ENCODE peak calls at places on chromosomes 16 and 17, in seven cellular contexts. One of them, this sample, is unnamed.

GRCh38 chr17:82034371-82035011 is 3.0 kb downstream of the DCXR start:
- DNase-seq in GM23338: peak; percentile 76
- DNase-seq in HCT116: peak; percentile 55
- DNase-seq in spleen: no peak
- DNase-seq in K562: no peak
- DNase-seq in H1: no peak
- DNase-seq in SK-N-SH: no peak
- DNase-seq in this sample: no peak

GRCh38 chr17:12089809-12090384 is 69.2 kb downstream of the MAP2K4 start:
- DNase-seq in spleen: no peak
- DNase-seq in H1: no peak
- DNase-seq in SK-N-SH: no peak
- DNase-seq in HCT116: no peak
- DNase-seq in GM23338: no peak
- DNase-seq in K562: peak; percentile 5
- DNase-seq in this sample: no peak

GRCh38 chr17:9110501-9110900 is 89.2 kb downstream of the NTN1 start:
- DNase-seq in SK-N-SH: no peak
- DNase-seq in GM23338: no peak
- DNase-seq in H1: no peak
- DNase-seq in HCT116: no peak
- DNase-seq in K562: no peak
- DNase-seq in spleen: no peak
- DNase-seq in this sample: no peak

GRCh38 chr16:27980919-27981670 is 82.4 kb downstream of the GSG1L start:
- DNase-seq in GM23338: no peak
- DNase-seq in K562: no peak
- DNase-seq in SK-N-SH: peak; percentile 40
- DNase-seq in H1: no peak
- DNase-seq in spleen: peak; percentile 38
- DNase-seq in HCT116: no peak
- DNase-seq in this sample: no peak

GRCh38 chr16:87918866-87919680 is 17.3 kb downstream of the CA5A start:
- DNase-seq in HCT116: no peak
- DNase-seq in spleen: no peak
- DNase-seq in K562: no peak
- DNase-seq in GM23338: no peak
- DNase-seq in SK-N-SH: no peak
- DNase-seq in H1: no peak
- DNase-seq in this sample: no peak

GRCh38 chr17:3667366-3668278 is 756 bp downstream of the TAX1BP3 start:
- DNase-seq in H1: peak; percentile 79
- DNase-seq in spleen: peak; percentile 92
- DNase-seq in HCT116: no peak
- DNase-seq in SK-N-SH: peak; percentile 85
- DNase-seq in GM23338: peak; percentile 83
- DNase-seq in K562: peak; percentile 51
- DNase-seq in this sample: peak; percentile 96

GRCh38 chr16:14042706-14043105 is 28.4 kb upstream of the MRTFB start:
- DNase-seq in SK-N-SH: no peak
- DNase-seq in GM23338: no peak
- DNase-seq in K562: no peak
- DNase-seq in HCT116: no peak
- DNase-seq in spleen: no peak
- DNase-seq in H1: no peak
- DNase-seq in this sample: no peak

GRCh38 chr16:11755022-11755760 is 12.5 kb upstream of the TXNDC11 start:
- DNase-seq in HCT116: no peak
- DNase-seq in SK-N-SH: no peak
- DNase-seq in spleen: no peak
- DNase-seq in GM23338: no peak
- DNase-seq in K562: no peak
- DNase-seq in H1: no peak
- DNase-seq in this sample: no peak

GRCh38 chr17:79617740-79618382 is 7.0 kb upstream of the RBFOX3 start:
- DNase-seq in GM23338: no peak
- DNase-seq in H1: no peak
- DNase-seq in K562: no peak
- DNase-seq in spleen: peak; percentile 41
- DNase-seq in SK-N-SH: no peak
- DNase-seq in HCT116: no peak
- DNase-seq in this sample: peak; percentile 55

GRCh38 chr17:76824103-76824502 is 44.1 kb upstream of the MGAT5B start:
- DNase-seq in H1: no peak
- DNase-seq in spleen: no peak
- DNase-seq in SK-N-SH: no peak
- DNase-seq in HCT116: no peak
- DNase-seq in GM23338: no peak
- DNase-seq in K562: no peak
- DNase-seq in this sample: no peak

GRCh38 chr17:39217734-39218369 is 7.9 kb downstream of the STAC2 start:
- DNase-seq in K562: no peak
- DNase-seq in GM23338: no peak
- DNase-seq in HCT116: no peak
- DNase-seq in H1: no peak
- DNase-seq in SK-N-SH: no peak
- DNase-seq in spleen: no peak
- DNase-seq in this sample: no peak

GRCh38 chr16:11913425-11914079 is 2.2 kb downstream of the GSPT1 start:
- DNase-seq in GM23338: no peak
- DNase-seq in HCT116: no peak
- DNase-seq in K562: no peak
- DNase-seq in spleen: no peak
- DNase-seq in H1: no peak
- DNase-seq in SK-N-SH: no peak
- DNase-seq in this sample: no peak

GRCh38 chr16:53988136-53988535 is 284.2 kb downstream of the FTO start:
- DNase-seq in K562: no peak
- DNase-seq in spleen: no peak
- DNase-seq in H1: no peak
- DNase-seq in GM23338: no peak
- DNase-seq in SK-N-SH: no peak
- DNase-seq in HCT116: no peak
- DNase-seq in this sample: no peak
- TF ChIP-seq POLR2AphosphoS5 in K562: no peak
- TF ChIP-seq POLR2AphosphoS5 in spleen: no peak
- TF ChIP-seq POLR2AphosphoS5 in H1: no peak
- TF ChIP-seq POLR2AphosphoS5 in GM23338: no peak
- TF ChIP-seq POLR2AphosphoS5 in SK-N-SH: no peak
- TF ChIP-seq POLR2AphosphoS5 in HCT116: no peak
- TF ChIP-seq POLR2AphosphoS5 in this sample: no peak

DNA sequence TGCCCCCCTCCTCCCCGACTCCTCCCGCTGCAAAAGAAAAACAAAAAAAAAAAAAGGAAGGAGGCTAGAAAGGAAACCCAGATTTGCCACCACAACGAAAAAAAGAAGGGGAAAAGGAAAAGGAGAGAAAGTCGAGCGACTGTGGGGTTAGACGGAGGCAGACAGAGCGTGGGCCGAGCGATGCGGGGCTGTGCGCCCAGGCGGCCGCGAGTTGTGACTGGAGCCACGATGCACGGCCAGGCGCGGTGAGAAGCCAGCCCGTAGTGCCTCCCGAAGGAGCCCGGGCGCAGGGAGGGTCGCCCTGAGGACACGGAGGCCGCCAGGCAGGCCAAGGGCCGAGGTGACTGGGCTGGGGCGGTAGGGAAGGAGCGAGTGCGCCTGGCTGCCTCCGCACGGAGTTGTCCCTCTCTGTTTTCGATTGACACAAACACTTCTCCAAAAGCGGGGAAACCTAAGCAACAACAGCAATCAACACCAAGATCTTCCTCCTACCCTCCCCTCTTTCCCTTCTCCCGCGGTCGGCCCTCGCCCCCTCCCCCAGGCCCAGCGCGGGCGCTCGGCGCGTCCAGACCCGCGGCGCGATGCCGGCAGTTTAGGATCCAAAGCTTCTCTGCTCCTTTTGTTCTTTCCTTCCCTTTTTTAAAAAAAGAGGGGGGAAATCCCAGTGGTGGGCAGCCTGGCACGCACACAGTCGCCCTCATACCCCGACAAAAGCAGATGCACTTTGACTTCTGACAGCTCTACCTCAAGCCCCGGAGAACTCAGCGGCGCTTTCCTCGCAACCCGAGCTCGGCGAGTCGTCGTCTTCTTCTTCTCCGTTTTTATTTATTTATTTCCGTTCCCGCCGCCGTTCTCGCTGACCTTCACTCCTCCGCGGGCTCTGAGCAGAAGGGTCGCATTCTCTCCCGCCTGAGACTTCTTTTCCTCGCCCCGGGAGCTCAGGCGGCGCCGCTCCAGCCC is at the start of gene LHX1:
- DNase-seq in H1: peak; percentile 76
- DNase-seq in K562: no peak
- DNase-seq in GM23338: peak; percentile 76
- DNase-seq in SK-N-SH: peak; percentile 65
- DNase-seq in HCT116: no peak
- DNase-seq in spleen: no peak
- DNase-seq in this sample: no peak
- H3K4me3 ChIP-seq in H1: peak within 1 kb of the TSS; percentile 52
- H3K4me3 ChIP-seq in K562: no peak within 1 kb of the TSS
- H3K4me3 ChIP-seq in GM23338: peak within 1 kb of the TSS; percentile 84
- H3K4me3 ChIP-seq in SK-N-SH: peak within 1 kb of the TSS; percentile 29
- H3K4me3 ChIP-seq in HCT116: no peak within 1 kb of the TSS
- H3K4me3 ChIP-seq in spleen: peak within 1 kb of the TSS; percentile 28
- H3K4me3 ChIP-seq in this sample: no peak within 1 kb of the TSS

GRCh38 chr16:19707699-19708497 is 10.1 kb downstream of the KNOP1 start:
- DNase-seq in spleen: no peak
- DNase-seq in HCT116: no peak
- DNase-seq in GM23338: peak; percentile 47
- DNase-seq in K562: peak; percentile 48
- DNase-seq in H1: no peak
- DNase-seq in SK-N-SH: no peak
- DNase-seq in this sample: peak; percentile 53

GRCh38 chr16:19710191-19710908 is 7.7 kb downstream of the KNOP1 start:
- DNase-seq in H1: no peak
- DNase-seq in SK-N-SH: no peak
- DNase-seq in GM23338: peak; percentile 48
- DNase-seq in K562: peak; percentile 29
- DNase-seq in HCT116: no peak
- DNase-seq in spleen: peak; percentile 65
- DNase-seq in this sample: no peak

GRCh38 chr16:19709381-19710136 is 8.5 kb downstream of the KNOP1 start:
- DNase-seq in K562: no peak
- DNase-seq in GM23338: no peak
- DNase-seq in H1: no peak
- DNase-seq in SK-N-SH: no peak
- DNase-seq in HCT116: no peak
- DNase-seq in spleen: peak; percentile 53
- DNase-seq in this sample: peak; percentile 53

GRCh38 chr16:19706846-19707245 is 11.2 kb downstream of the KNOP1 start:
- DNase-seq in K562: no peak
- DNase-seq in H1: no peak
- DNase-seq in SK-N-SH: no peak
- DNase-seq in GM23338: no peak
- DNase-seq in spleen: no peak
- DNase-seq in HCT116: no peak
- DNase-seq in this sample: peak; percentile 54

DNA sequence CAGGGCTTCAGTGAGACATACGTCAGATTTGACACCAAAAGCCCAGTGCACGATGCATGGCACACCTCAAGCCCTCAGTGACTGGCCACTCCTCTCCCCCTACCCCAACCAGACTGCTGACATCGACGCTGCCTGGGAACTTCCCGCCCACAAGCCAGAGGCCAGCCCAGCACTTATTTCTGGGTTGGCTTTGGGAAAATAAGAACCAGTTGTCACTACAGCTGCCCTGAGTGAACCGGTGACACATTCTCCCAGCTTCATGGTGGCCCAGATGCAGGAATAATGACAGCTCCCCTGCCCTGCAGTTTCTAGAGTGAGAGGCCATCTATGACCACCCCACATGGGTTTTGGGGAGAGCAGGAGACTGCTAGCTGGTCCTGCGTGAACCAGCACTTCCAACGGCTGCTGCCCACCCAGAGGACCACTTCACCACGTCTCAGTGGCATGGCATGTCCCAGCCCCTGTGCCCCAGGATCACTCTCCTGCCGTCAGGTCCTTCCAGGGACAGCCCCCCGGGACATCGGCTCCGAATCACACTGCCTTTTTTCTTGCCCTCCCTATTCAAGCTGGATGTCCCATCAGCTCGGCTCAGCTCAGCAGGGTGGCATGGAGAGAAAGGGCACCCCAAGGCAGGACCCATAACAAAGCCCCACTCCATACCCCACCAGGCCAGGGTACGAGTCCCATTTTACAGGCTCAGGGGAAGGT is 9.4 kb downstream of the KNOP1 start:
- DNase-seq in K562: no peak
- DNase-seq in HCT116: no peak
- DNase-seq in GM23338: no peak
- DNase-seq in spleen: no peak
- DNase-seq in H1: no peak
- DNase-seq in SK-N-SH: no peak
- DNase-seq in this sample: peak; percentile 52
- H3K36me3 ChIP-seq in K562: peaks cover 98% of the 10 kb centered on the region
- H3K36me3 ChIP-seq in HCT116: peaks cover 56% of the 10 kb centered on the region
- H3K36me3 ChIP-seq in GM23338: peaks cover 40% of the 10 kb centered on the region
- H3K36me3 ChIP-seq in spleen: peaks cover 96% of the 10 kb centered on the region
- H3K36me3 ChIP-seq in H1: peaks cover 50% of the 10 kb centered on the region
- H3K36me3 ChIP-seq in SK-N-SH: peaks cover 31% of the 10 kb centered on the region
- H3K36me3 ChIP-seq in this sample: peaks cover 15% of the 10 kb centered on the region

DNA sequence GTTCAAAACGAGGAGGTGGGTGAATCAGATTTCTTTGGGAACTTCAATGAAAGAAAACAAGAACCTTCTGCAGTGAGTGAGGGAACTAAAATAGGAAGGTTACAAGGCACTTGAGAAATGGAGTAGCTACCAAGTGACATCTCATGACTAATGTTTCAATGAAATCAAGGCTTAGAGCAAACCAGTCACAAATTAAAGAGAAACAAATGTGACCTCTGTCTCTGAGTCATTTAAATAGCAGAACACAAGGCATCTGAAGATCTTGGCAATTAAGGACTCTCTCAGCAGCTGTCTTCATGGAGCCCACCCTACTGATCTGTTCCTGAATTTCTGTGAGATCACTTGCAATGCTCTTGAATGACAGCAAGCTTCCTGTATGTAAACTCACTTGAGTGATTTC is 109.5 kb downstream of the CDH11 start:
- DNase-seq in GM23338: no peak
- DNase-seq in spleen: no peak
- DNase-seq in K562: no peak
- DNase-seq in SK-N-SH: no peak
- DNase-seq in HCT116: no peak
- DNase-seq in H1: no peak
- DNase-seq in this sample: no peak
- TF ChIP-seq POLR2AphosphoS5 in GM23338: no peak
- TF ChIP-seq POLR2AphosphoS5 in spleen: no peak
- TF ChIP-seq POLR2AphosphoS5 in K562: no peak
- TF ChIP-seq POLR2AphosphoS5 in SK-N-SH: no peak
- TF ChIP-seq POLR2AphosphoS5 in HCT116: no peak
- TF ChIP-seq POLR2AphosphoS5 in H1: no peak
- TF ChIP-seq POLR2AphosphoS5 in this sample: no peak

GRCh38 chr17:10261098-10261497 is 62.7 kb upstream of the GAS7 start:
- DNase-seq in SK-N-SH: no peak
- DNase-seq in GM23338: no peak
- DNase-seq in HCT116: no peak
- DNase-seq in K562: no peak
- DNase-seq in spleen: no peak
- DNase-seq in H1: no peak
- DNase-seq in this sample: no peak
- H3K4me3 ChIP-seq in SK-N-SH: no peak overlapping the region
- H3K4me3 ChIP-seq in GM23338: no peak overlapping the region
- H3K4me3 ChIP-seq in HCT116: no peak overlapping the region
- H3K4me3 ChIP-seq in K562: no peak overlapping the region
- H3K4me3 ChIP-seq in spleen: no peak overlapping the region
- H3K4me3 ChIP-seq in H1: no peak overlapping the region
- H3K4me3 ChIP-seq in this sample: no peak overlapping the region

GRCh38 chr16:78579020-78579419 is 479.6 kb downstream of the WWOX start:
- DNase-seq in H1: no peak
- DNase-seq in spleen: no peak
- DNase-seq in K562: no peak
- DNase-seq in HCT116: no peak
- DNase-seq in GM23338: no peak
- DNase-seq in SK-N-SH: no peak
- DNase-seq in this sample: no peak
- H3K36me3 ChIP-seq in H1: no peaks in the 10 kb centered on the region
- H3K36me3 ChIP-seq in spleen: no peaks in the 10 kb centered on the region
- H3K36me3 ChIP-seq in K562: no peaks in the 10 kb centered on the region
- H3K36me3 ChIP-seq in HCT116: no peaks in the 10 kb centered on the region
- H3K36me3 ChIP-seq in GM23338: no peaks in the 10 kb centered on the region
- H3K36me3 ChIP-seq in SK-N-SH: no peaks in the 10 kb centered on the region
- H3K36me3 ChIP-seq in this sample: no peaks in the 10 kb centered on the region

This sample was measured in sigmoid colon.